ENCODE peak calls at places on chromosome 12, in seven cellular contexts. One of them, this sample, is unnamed.

GRCh38 chr12:120100630-120101029 is 15.9 kb downstream of the RAB35 start:
- DNase-seq in iPS DF 19.7: no peak
- DNase-seq in activated CD4-positive, alpha-beta T cell treated with anti-CD3 and anti-CD28 coated beads for 36 hours: no peak
- DNase-seq in HTR-8/SVneo: no peak
- DNase-seq in activated T-cell treated with anti-CD3 and anti-CD28 coated beads for 24 hours: no peak
- DNase-seq in CD4-positive, CD25-positive, alpha-beta regulatory T cell: no peak
- DNase-seq in HuH-7: no peak
- DNase-seq in this sample: peak

GRCh38 chr12:118183711-118184110 is 47.8 kb downstream of the PEBP1 start:
- DNase-seq in iPS DF 19.7: no peak
- DNase-seq in activated T-cell treated with anti-CD3 and anti-CD28 coated beads for 24 hours: no peak
- DNase-seq in CD4-positive, CD25-positive, alpha-beta regulatory T cell: no peak
- DNase-seq in HuH-7: no peak
- DNase-seq in HTR-8/SVneo: no peak
- DNase-seq in activated CD4-positive, alpha-beta T cell treated with anti-CD3 and anti-CD28 coated beads for 36 hours: no peak
- DNase-seq in this sample: peak

GRCh38 chr12:125032466-125033152 is 32.6 kb upstream of the AACS start:
- DNase-seq in iPS DF 19.7: no peak
- DNase-seq in activated CD4-positive, alpha-beta T cell treated with anti-CD3 and anti-CD28 coated beads for 36 hours: no peak
- DNase-seq in activated T-cell treated with anti-CD3 and anti-CD28 coated beads for 24 hours: no peak
- DNase-seq in HTR-8/SVneo: no peak
- DNase-seq in HuH-7: no peak
- DNase-seq in CD4-positive, CD25-positive, alpha-beta regulatory T cell: no peak
- DNase-seq in this sample: no peak

GRCh38 chr12:4243098-4243795 is 30.3 kb upstream of the CCND2 start:
- DNase-seq in activated CD4-positive, alpha-beta T cell treated with anti-CD3 and anti-CD28 coated beads for 36 hours: no peak
- DNase-seq in activated T-cell treated with anti-CD3 and anti-CD28 coated beads for 24 hours: no peak
- DNase-seq in HuH-7: no peak
- DNase-seq in HTR-8/SVneo: no peak
- DNase-seq in CD4-positive, CD25-positive, alpha-beta regulatory T cell: no peak
- DNase-seq in iPS DF 19.7: no peak
- DNase-seq in this sample: no peak

GRCh38 chr12:48000878-48001321 is 3.4 kb downstream of the COL2A1 start:
- DNase-seq in iPS DF 19.7: peak
- DNase-seq in CD4-positive, CD25-positive, alpha-beta regulatory T cell: no peak
- DNase-seq in activated T-cell treated with anti-CD3 and anti-CD28 coated beads for 24 hours: no peak
- DNase-seq in activated CD4-positive, alpha-beta T cell treated with anti-CD3 and anti-CD28 coated beads for 36 hours: peak
- DNase-seq in HuH-7: no peak
- DNase-seq in HTR-8/SVneo: peak
- DNase-seq in this sample: peak

GRCh38 chr12:71748081-71748850 is 6.4 kb upstream of the RAB21 start:
- DNase-seq in HTR-8/SVneo: no peak
- DNase-seq in iPS DF 19.7: no peak
- DNase-seq in HuH-7: no peak
- DNase-seq in activated CD4-positive, alpha-beta T cell treated with anti-CD3 and anti-CD28 coated beads for 36 hours: no peak
- DNase-seq in CD4-positive, CD25-positive, alpha-beta regulatory T cell: no peak
- DNase-seq in activated T-cell treated with anti-CD3 and anti-CD28 coated beads for 24 hours: no peak
- DNase-seq in this sample: no peak

GRCh38 chr12:97940629-97941028 is 478.0 kb downstream of the RMST start:
- DNase-seq in HTR-8/SVneo: peak
- DNase-seq in activated T-cell treated with anti-CD3 and anti-CD28 coated beads for 24 hours: no peak
- DNase-seq in activated CD4-positive, alpha-beta T cell treated with anti-CD3 and anti-CD28 coated beads for 36 hours: no peak
- DNase-seq in CD4-positive, CD25-positive, alpha-beta regulatory T cell: no peak
- DNase-seq in iPS DF 19.7: peak
- DNase-seq in HuH-7: no peak
- DNase-seq in this sample: no peak

GRCh38 chr12:131097247-131098177 is 143.8 kb downstream of the ADGRD1 start:
- DNase-seq in iPS DF 19.7: no peak
- DNase-seq in activated CD4-positive, alpha-beta T cell treated with anti-CD3 and anti-CD28 coated beads for 36 hours: peak
- DNase-seq in activated T-cell treated with anti-CD3 and anti-CD28 coated beads for 24 hours: no peak
- DNase-seq in HuH-7: no peak
- DNase-seq in CD4-positive, CD25-positive, alpha-beta regulatory T cell: no peak
- DNase-seq in HTR-8/SVneo: no peak
- DNase-seq in this sample: no peak

GRCh38 chr12:124771462-124772361 is 92.0 kb downstream of the SCARB1 start:
- DNase-seq in CD4-positive, CD25-positive, alpha-beta regulatory T cell: peak
- DNase-seq in activated CD4-positive, alpha-beta T cell treated with anti-CD3 and anti-CD28 coated beads for 36 hours: peak
- DNase-seq in iPS DF 19.7: peak
- DNase-seq in HTR-8/SVneo: peak
- DNase-seq in HuH-7: peak
- DNase-seq in activated T-cell treated with anti-CD3 and anti-CD28 coated beads for 24 hours: peak
- DNase-seq in this sample: peak

GRCh38 chr12:85949253-85949652 is 75.2 kb downstream of the NTS start:
- DNase-seq in CD4-positive, CD25-positive, alpha-beta regulatory T cell: no peak
- DNase-seq in activated CD4-positive, alpha-beta T cell treated with anti-CD3 and anti-CD28 coated beads for 36 hours: no peak
- DNase-seq in iPS DF 19.7: peak
- DNase-seq in HuH-7: no peak
- DNase-seq in activated T-cell treated with anti-CD3 and anti-CD28 coated beads for 24 hours: no peak
- DNase-seq in HTR-8/SVneo: no peak
- DNase-seq in this sample: no peak

GRCh38 chr12:15770581-15770980 is 18.6 kb downstream of the EPS8 start:
- DNase-seq in activated T-cell treated with anti-CD3 and anti-CD28 coated beads for 24 hours: no peak
- DNase-seq in HTR-8/SVneo: no peak
- DNase-seq in iPS DF 19.7: no peak
- DNase-seq in CD4-positive, CD25-positive, alpha-beta regulatory T cell: no peak
- DNase-seq in activated CD4-positive, alpha-beta T cell treated with anti-CD3 and anti-CD28 coated beads for 36 hours: no peak
- DNase-seq in HuH-7: no peak
- DNase-seq in this sample: no peak